ENCODE peak calls at places on chromosomes 16 and 17, in nine cellular contexts. One of them, this sample, is unnamed.

GRCh38 chr17:71634376-71634775 is 486.4 kb upstream of the SOX9 start:
- DNase-seq in fibroblast of lung: peak; percentile 20
- DNase-seq in left ventricle myocardium inferior: no peak
- DNase-seq in PC-3: no peak
- DNase-seq in body of pancreas: no peak
- DNase-seq in heart left ventricle: no peak
- DNase-seq in psoas muscle: no peak
- DNase-seq in dorsolateral prefrontal cortex: no peak
- DNase-seq in GM12878: no peak
- DNase-seq in this sample: no peak

GRCh38 chr17:48528153-48528912 is 2.5 kb downstream of the HOXB1 start:
- DNase-seq in fibroblast of lung: no peak
- DNase-seq in left ventricle myocardium inferior: no peak
- DNase-seq in PC-3: no peak
- DNase-seq in body of pancreas: no peak
- DNase-seq in heart left ventricle: no peak
- DNase-seq in psoas muscle: no peak
- DNase-seq in dorsolateral prefrontal cortex: no peak
- DNase-seq in GM12878: no peak
- DNase-seq in this sample: no peak

GRCh38 chr17:7249830-7250229 is 1.7 kb downstream of the CTDNEP1 start:
- DNase-seq in fibroblast of lung: no peak
- DNase-seq in left ventricle myocardium inferior: no peak
- DNase-seq in PC-3: no peak
- DNase-seq in body of pancreas: no peak
- DNase-seq in heart left ventricle: no peak
- DNase-seq in psoas muscle: no peak
- DNase-seq in dorsolateral prefrontal cortex: no peak
- DNase-seq in GM12878: no peak
- DNase-seq in this sample: no peak

GRCh38 chr16:23509441-23509754 is 896 bp downstream of the GGA2 start:
- DNase-seq in fibroblast of lung: no peak
- DNase-seq in left ventricle myocardium inferior: no peak
- DNase-seq in PC-3: no peak
- DNase-seq in body of pancreas: no peak
- DNase-seq in heart left ventricle: no peak
- DNase-seq in psoas muscle: no peak
- DNase-seq in dorsolateral prefrontal cortex: no peak
- DNase-seq in GM12878: no peak
- DNase-seq in this sample: no peak

GRCh38 chr17:51336112-51336822 is 75.9 kb downstream of the UTP18 start:
- DNase-seq in fibroblast of lung: no peak
- DNase-seq in left ventricle myocardium inferior: no peak
- DNase-seq in PC-3: no peak
- DNase-seq in body of pancreas: no peak
- DNase-seq in heart left ventricle: no peak
- DNase-seq in psoas muscle: no peak
- DNase-seq in dorsolateral prefrontal cortex: no peak
- DNase-seq in GM12878: no peak
- DNase-seq in this sample: no peak

GRCh38 chr16:31472559-31473203 is 729 bp downstream of the TGFB1I1 start:
- DNase-seq in fibroblast of lung: peak; percentile 91
- DNase-seq in left ventricle myocardium inferior: peak; percentile 88
- DNase-seq in PC-3: peak; percentile 69
- DNase-seq in body of pancreas: peak; percentile 81
- DNase-seq in heart left ventricle: peak; percentile 94
- DNase-seq in psoas muscle: peak; percentile 90
- DNase-seq in dorsolateral prefrontal cortex: peak; percentile 80
- DNase-seq in GM12878: no peak
- DNase-seq in this sample: peak; percentile 84

GRCh38 chr17:41329279-41329925 is 13.9 kb upstream of the KRTAP17-1 start:
- DNase-seq in fibroblast of lung: peak; percentile 39
- DNase-seq in left ventricle myocardium inferior: no peak
- DNase-seq in PC-3: peak; percentile 69
- DNase-seq in body of pancreas: peak; percentile 41
- DNase-seq in heart left ventricle: no peak
- DNase-seq in psoas muscle: no peak
- DNase-seq in dorsolateral prefrontal cortex: peak; percentile 23
- DNase-seq in GM12878: no peak
- DNase-seq in this sample: peak; percentile 59

GRCh38 chr17:83025636-83026280 is 53.7 kb upstream of the METRNL start:
- DNase-seq in fibroblast of lung: no peak
- DNase-seq in left ventricle myocardium inferior: no peak
- DNase-seq in PC-3: no peak
- DNase-seq in body of pancreas: no peak
- DNase-seq in heart left ventricle: no peak
- DNase-seq in psoas muscle: no peak
- DNase-seq in dorsolateral prefrontal cortex: no peak
- DNase-seq in GM12878: no peak
- DNase-seq in this sample: no peak

DNA sequence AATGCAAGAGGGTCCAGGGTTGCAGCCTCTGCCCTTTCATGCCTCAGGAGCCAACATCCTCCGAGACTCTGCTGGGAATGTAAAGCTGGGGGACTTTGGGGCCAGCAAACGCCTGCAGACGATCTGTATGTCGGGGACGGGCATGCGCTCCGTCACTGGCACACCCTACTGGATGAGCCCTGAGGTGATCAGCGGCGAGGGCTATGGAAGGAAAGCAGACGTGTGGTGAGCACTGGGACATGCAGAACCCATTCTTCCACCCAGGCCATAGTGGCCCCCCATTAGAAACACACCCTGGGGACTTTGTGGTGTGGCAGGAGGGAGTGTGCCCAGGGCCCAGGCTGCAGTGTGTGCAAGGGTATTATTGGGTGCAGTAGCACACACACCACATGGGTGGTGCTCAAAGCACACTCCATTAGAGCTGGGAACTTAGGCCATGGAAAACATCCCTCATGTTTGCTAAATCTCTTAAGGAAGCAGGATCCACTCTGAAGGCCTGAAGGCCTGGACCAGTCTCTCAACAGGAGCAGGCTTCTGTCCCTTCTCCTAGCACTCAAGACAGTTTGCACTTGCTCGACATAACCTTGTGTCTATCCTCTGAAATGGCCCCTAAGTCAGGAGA is 7.6 kb downstream of the LIMD2 start:
- DNase-seq in fibroblast of lung: no peak
- DNase-seq in left ventricle myocardium inferior: no peak
- DNase-seq in PC-3: no peak
- DNase-seq in body of pancreas: no peak
- DNase-seq in heart left ventricle: no peak
- DNase-seq in psoas muscle: no peak
- DNase-seq in dorsolateral prefrontal cortex: no peak
- DNase-seq in GM12878: no peak
- DNase-seq in this sample: no peak
- TF ChIP-seq CTCF in fibroblast of lung: no peak
- TF ChIP-seq CTCF in left ventricle myocardium inferior: no peak
- TF ChIP-seq CTCF in PC-3: no peak
- TF ChIP-seq CTCF in body of pancreas: no peak
- TF ChIP-seq CTCF in heart left ventricle: no peak
- TF ChIP-seq CTCF in psoas muscle: no peak
- TF ChIP-seq CTCF in dorsolateral prefrontal cortex: no peak
- TF ChIP-seq CTCF in GM12878: no peak
- TF ChIP-seq CTCF in this sample: no peak

GRCh38 chr16:78493573-78493972 is 394.1 kb downstream of the WWOX start:
- DNase-seq in fibroblast of lung: no peak
- DNase-seq in left ventricle myocardium inferior: no peak
- DNase-seq in PC-3: no peak
- DNase-seq in body of pancreas: no peak
- DNase-seq in heart left ventricle: no peak
- DNase-seq in psoas muscle: no peak
- DNase-seq in dorsolateral prefrontal cortex: no peak
- DNase-seq in GM12878: no peak
- DNase-seq in this sample: no peak
- H3K27ac ChIP-seq in fibroblast of lung: no peak overlapping the region
- H3K27ac ChIP-seq in left ventricle myocardium inferior: no peak overlapping the region
- H3K27ac ChIP-seq in PC-3: no peak overlapping the region
- H3K27ac ChIP-seq in body of pancreas: no peak overlapping the region
- H3K27ac ChIP-seq in heart left ventricle: no peak overlapping the region
- H3K27ac ChIP-seq in psoas muscle: no peak overlapping the region
- H3K27ac ChIP-seq in dorsolateral prefrontal cortex: no peak overlapping the region
- H3K27ac ChIP-seq in GM12878: no peak overlapping the region
- H3K27ac ChIP-seq in this sample: no peak overlapping the region

DNA sequence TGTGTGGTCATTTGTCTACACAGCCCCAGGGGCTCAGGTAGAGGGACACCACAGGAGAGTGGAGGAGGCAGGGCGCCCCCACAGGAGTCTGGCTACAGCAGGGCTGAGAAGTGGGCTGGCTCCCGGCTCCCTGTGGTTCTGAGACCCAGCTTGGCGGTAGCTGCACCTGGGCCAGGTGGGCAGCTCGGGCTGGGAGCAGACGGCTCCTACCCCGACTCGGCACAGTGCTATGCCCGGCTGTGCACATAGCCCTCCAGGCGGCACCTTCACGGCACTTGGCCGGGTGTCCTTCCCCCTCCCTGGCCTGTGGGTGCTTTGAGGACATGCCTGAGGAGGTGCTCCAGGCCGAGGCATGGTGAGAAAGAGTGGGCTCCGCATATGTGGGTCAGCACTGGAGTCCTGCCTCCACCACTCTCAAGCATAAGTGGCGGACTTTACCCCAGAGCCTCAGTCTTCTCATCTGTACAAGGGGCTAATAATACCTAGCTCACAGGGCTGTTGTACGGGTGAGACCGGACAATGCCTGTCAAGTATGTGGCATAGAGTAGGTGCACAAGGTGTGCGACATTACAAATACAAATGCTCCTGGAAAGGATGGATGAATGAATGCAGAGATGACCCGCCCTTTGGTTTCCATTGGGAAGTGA is 50.1 kb upstream of the JPH3 start:
- DNase-seq in fibroblast of lung: no peak
- DNase-seq in left ventricle myocardium inferior: no peak
- DNase-seq in PC-3: no peak
- DNase-seq in body of pancreas: no peak
- DNase-seq in heart left ventricle: no peak
- DNase-seq in psoas muscle: no peak
- DNase-seq in dorsolateral prefrontal cortex: no peak
- DNase-seq in GM12878: no peak
- DNase-seq in this sample: no peak
- H3K27me3 ChIP-seq in fibroblast of lung: peaks cover 10% of the 10 kb centered on the region
- H3K27me3 ChIP-seq in left ventricle myocardium inferior: peaks cover 72% of the 10 kb centered on the region
- H3K27me3 ChIP-seq in PC-3: no peaks in the 10 kb centered on the region
- H3K27me3 ChIP-seq in body of pancreas: no peaks in the 10 kb centered on the region
- H3K27me3 ChIP-seq in heart left ventricle: no peaks in the 10 kb centered on the region
- H3K27me3 ChIP-seq in psoas muscle: peaks cover 6% of the 10 kb centered on the region
- H3K27me3 ChIP-seq in dorsolateral prefrontal cortex: no peaks in the 10 kb centered on the region
- H3K27me3 ChIP-seq in GM12878: no peaks in the 10 kb centered on the region
- H3K27me3 ChIP-seq in this sample: no peaks in the 10 kb centered on the region

GRCh38 chr17:75565618-75566017 is 22.0 kb upstream of the MYO15B start:
- DNase-seq in fibroblast of lung: no peak
- DNase-seq in left ventricle myocardium inferior: no peak
- DNase-seq in PC-3: no peak
- DNase-seq in body of pancreas: no peak
- DNase-seq in heart left ventricle: no peak
- DNase-seq in psoas muscle: no peak
- DNase-seq in dorsolateral prefrontal cortex: no peak
- DNase-seq in GM12878: no peak
- DNase-seq in this sample: no peak

GRCh38 chr17:75565066-75565465 is 22.5 kb upstream of the MYO15B start:
- DNase-seq in fibroblast of lung: peak; percentile 12
- DNase-seq in left ventricle myocardium inferior: no peak
- DNase-seq in PC-3: peak; percentile 96
- DNase-seq in body of pancreas: no peak
- DNase-seq in heart left ventricle: no peak
- DNase-seq in psoas muscle: no peak
- DNase-seq in dorsolateral prefrontal cortex: no peak
- DNase-seq in GM12878: no peak
- DNase-seq in this sample: no peak

GRCh38 chr17:75564195-75564594 is 23.4 kb upstream of the MYO15B start:
- DNase-seq in fibroblast of lung: no peak
- DNase-seq in left ventricle myocardium inferior: no peak
- DNase-seq in PC-3: no peak
- DNase-seq in body of pancreas: no peak
- DNase-seq in heart left ventricle: no peak
- DNase-seq in psoas muscle: no peak
- DNase-seq in dorsolateral prefrontal cortex: no peak
- DNase-seq in GM12878: no peak
- DNase-seq in this sample: no peak

GRCh38 chr17:75568412-75569255 is 19.0 kb upstream of the MYO15B start:
- DNase-seq in fibroblast of lung: no peak
- DNase-seq in left ventricle myocardium inferior: no peak
- DNase-seq in PC-3: no peak
- DNase-seq in body of pancreas: no peak
- DNase-seq in heart left ventricle: no peak
- DNase-seq in psoas muscle: no peak
- DNase-seq in dorsolateral prefrontal cortex: no peak
- DNase-seq in GM12878: no peak
- DNase-seq in this sample: no peak

GRCh38 chr17:75566456-75567233 is 21.0 kb upstream of the MYO15B start:
- DNase-seq in fibroblast of lung: no peak
- DNase-seq in left ventricle myocardium inferior: no peak
- DNase-seq in PC-3: no peak
- DNase-seq in body of pancreas: no peak
- DNase-seq in heart left ventricle: no peak
- DNase-seq in psoas muscle: no peak
- DNase-seq in dorsolateral prefrontal cortex: no peak
- DNase-seq in GM12878: no peak
- DNase-seq in this sample: no peak
- TF ChIP-seq CTCF in fibroblast of lung: no peak
- TF ChIP-seq CTCF in left ventricle myocardium inferior: no peak
- TF ChIP-seq CTCF in PC-3: no peak
- TF ChIP-seq CTCF in body of pancreas: no peak
- TF ChIP-seq CTCF in heart left ventricle: no peak
- TF ChIP-seq CTCF in psoas muscle: no peak
- TF ChIP-seq CTCF in dorsolateral prefrontal cortex: no peak
- TF ChIP-seq CTCF in GM12878: no peak
- TF ChIP-seq CTCF in this sample: no peak

DNA sequence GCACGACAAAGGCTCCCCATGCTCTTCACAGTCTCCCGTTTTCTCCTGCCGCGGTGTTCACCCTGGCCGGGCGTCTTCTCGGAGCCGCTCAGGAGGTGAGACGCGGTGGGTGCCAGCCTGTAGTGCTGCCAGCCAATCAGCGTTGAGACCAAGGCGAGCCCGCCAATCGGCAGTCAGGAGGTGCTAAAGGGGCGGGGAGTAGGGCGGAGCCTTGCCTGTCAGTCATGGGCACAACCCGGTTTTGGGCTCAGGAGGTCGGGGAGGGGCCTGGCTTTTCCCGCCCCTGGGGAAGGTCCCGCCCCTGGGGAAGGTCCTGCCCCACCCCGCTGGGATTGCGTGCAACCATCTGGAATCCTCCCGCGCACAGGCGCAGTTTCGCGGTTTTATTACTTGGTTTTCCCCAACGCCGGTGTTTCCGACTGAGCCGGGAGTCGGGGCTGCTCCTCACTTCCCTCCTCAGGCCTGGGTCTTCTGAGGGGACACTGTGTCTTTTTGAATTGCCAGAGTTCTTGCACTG is at the start of gene PRDM7:
- DNase-seq in fibroblast of lung: peak; percentile 91
- DNase-seq in left ventricle myocardium inferior: peak; percentile 94
- DNase-seq in PC-3: peak; percentile 93
- DNase-seq in body of pancreas: peak; percentile 100
- DNase-seq in heart left ventricle: peak; percentile 95
- DNase-seq in psoas muscle: peak; percentile 91
- DNase-seq in dorsolateral prefrontal cortex: peak; percentile 99
- DNase-seq in GM12878: peak; percentile 79
- DNase-seq in this sample: peak; percentile 95
- H3K27ac ChIP-seq in fibroblast of lung: no peak within 1 kb of the TSS
- H3K27ac ChIP-seq in left ventricle myocardium inferior: peak within 1 kb of the TSS; percentile 58
- H3K27ac ChIP-seq in PC-3: no peak within 1 kb of the TSS
- H3K27ac ChIP-seq in body of pancreas: peak within 1 kb of the TSS; percentile 75
- H3K27ac ChIP-seq in heart left ventricle: no peak within 1 kb of the TSS
- H3K27ac ChIP-seq in psoas muscle: no peak within 1 kb of the TSS
- H3K27ac ChIP-seq in dorsolateral prefrontal cortex: peak within 1 kb of the TSS; percentile 62
- H3K27ac ChIP-seq in GM12878: no peak within 1 kb of the TSS
- H3K27ac ChIP-seq in this sample: no peak within 1 kb of the TSS